ENCODE peak calls at places on chromosomes 1 and 21, in eight cellular contexts. L, G, K, S, V, I, M and X are unnamed samples.

GRCh38 chr21:43334214-43334958 is 92.5 kb downstream of the SIK1 start:
- DNase-seq in L (no peak), G (no peak), K (no peak), S (no peak), V (no peak), I (no peak), M (no peak), X (no peak)

GRCh38 chr1:200035397-200035955 is 8.0 kb downstream of the NR5A2 start:
- DNase-seq in L (no peak), G (no peak), K (no peak), S (no peak), V (no peak), I (no peak), M (no peak), X (no peak)

GRCh38 chr1:234902774-234903173 is 225.9 kb downstream of the TOMM20 start:
- DNase-seq in L (no peak), G (no peak), K (no peak), S (no peak), V (no peak), I (no peak), M (no peak), X (no peak)

GRCh38 chr1:29186252-29186651 is 4.6 kb upstream of the SRSF4 start:
- DNase-seq in L (no peak), G (no peak), K (no peak), S (no peak), V (no peak), I (no peak), M (no peak), X (no peak)

GRCh38 chr21:16194851-16195251 is 465.1 kb downstream of the USP25 start:
- DNase-seq in L (no peak), G (no peak), K (no peak), S (no peak), V (no peak), I (peak; percentile 10), M (no peak), X (no peak)

GRCh38 chr1:40998668-40999067 is 19.2 kb downstream of the CTPS1 start:
- DNase-seq in L (no peak), G (no peak), K (no peak), S (no peak), V (no peak), I (no peak), M (no peak), X (no peak)

GRCh38 chr1:152596986-152597385 is 3.0 kb upstream of the LCE3C start:
- DNase-seq in L (no peak), G (no peak), K (no peak), S (no peak), V (no peak), I (no peak), M (no peak), X (no peak)

GRCh38 chr1:31712041-31712440 is 8.2 kb upstream of the COL16A1 start:
- DNase-seq in L (no peak), G (peak; percentile 19), K (peak; percentile 90), S (no peak), V (no peak), I (no peak), M (no peak), X (no peak)

GRCh38 chr21:41648591-41649031 is 118.2 kb downstream of the RIPK4 start:
- DNase-seq in L (no peak), G (peak; percentile 77), K (no peak), S (no peak), V (no peak), I (peak; percentile 48), M (no peak), X (no peak)

GRCh38 chr1:176720835-176721234 is 257.9 kb downstream of the PAPPA2 start:
- DNase-seq in L (no peak), G (no peak), K (no peak), S (no peak), V (no peak), I (no peak), M (no peak), X (no peak)

GRCh38 chr1:115217150-115218033 is 120.7 kb downstream of the NGF start:
- DNase-seq in L (no peak), G (no peak), K (no peak), S (no peak), V (no peak), I (no peak), M (no peak), X (no peak)

GRCh38 chr1:57770772-57771171 is 346.9 kb upstream of the DAB1 start:
- DNase-seq in L (no peak), G (no peak), K (no peak), S (no peak), V (no peak), I (no peak), M (no peak), X (no peak)

GRCh38 chr21:37257526-37257966 is 9.6 kb downstream of the VPS26C start:
- DNase-seq in L (no peak), G (peak; percentile 10), K (no peak), S (no peak), V (peak; percentile 21), I (no peak), M (no peak), X (no peak)

GRCh38 chr1:31703431-31704260 is at the start of gene COL16A1:
- DNase-seq in L (no peak), G (peak; percentile 88), K (no peak), S (no peak), V (no peak), I (no peak), M (peak; percentile 35), X (no peak)

GRCh38 chr1:22850681-22851080 is 122.0 kb downstream of the LACTBL1 start:
- DNase-seq in L (no peak), G (no peak), K (no peak), S (no peak), V (no peak), I (no peak), M (no peak), X (no peak)

GRCh38 chr21:27047331-27048314 is 80.7 kb upstream of the ADAMTS5 start:
- DNase-seq in L (no peak), G (no peak), K (no peak), S (no peak), V (no peak), I (peak; percentile 55), M (no peak), X (no peak)

GRCh38 chr1:11847667-11848445 is at the start of gene NPPA:
- DNase-seq in L (no peak), G (peak; percentile 31), K (no peak), S (no peak), V (no peak), I (no peak), M (no peak), X (no peak)

GRCh38 chr1:190043655-190044054 is 434.0 kb downstream of the BRINP3 start:
- DNase-seq in L (no peak), G (no peak), K (no peak), S (no peak), V (no peak), I (no peak), M (no peak), X (no peak)

GRCh38 chr21:43942621-43943020 is 69.5 kb upstream of the TRAPPC10 start:
- DNase-seq in L (no peak), G (no peak), K (no peak), S (no peak), V (no peak), I (no peak), M (no peak), X (no peak)

GRCh38 chr1:39453603-39454002 is 37.8 kb upstream of the BMP8A start:
- DNase-seq in L (no peak), G (peak; percentile 74), K (peak; percentile 16), S (no peak), V (no peak), I (peak; percentile 49), M (no peak), X (peak; percentile 54)

GRCh38 chr1:217135569-217135915 is 412.3 kb upstream of the ESRRG start:
- DNase-seq in L (no peak), G (no peak), K (no peak), S (no peak), V (no peak), I (no peak), M (peak; percentile 41), X (no peak)

GRCh38 chr1:3914911-3915310 is 14.8 kb upstream of the C1orf174 start:
- DNase-seq in L (no peak), G (no peak), K (no peak), S (no peak), V (no peak), I (no peak), M (no peak), X (no peak)

GRCh38 chr1:163307479-163308171 is 14.1 kb upstream of the NUF2 start:
- DNase-seq in L (peak; percentile 41), G (peak; percentile 70), K (peak; percentile 74), S (no peak), V (no peak), I (peak; percentile 40), M (no peak), X (peak; percentile 78)

GRCh38 chr1:89759036-89759435 is 61.8 kb upstream of the LRRC8D start:
- DNase-seq in L (no peak), G (no peak), K (no peak), S (no peak), V (no peak), I (no peak), M (no peak), X (no peak)

GRCh38 chr1:155062702-155063411 is 683 bp upstream of the EFNA4 start:
- DNase-seq in L (no peak), G (peak; percentile 53), K (no peak), S (peak; percentile 32), V (peak; percentile 67), I (no peak), M (peak; percentile 85), X (no peak)

GRCh38 chr1:30111431-30111830 is 612.0 kb downstream of the MATN1 start:
- DNase-seq in L (no peak), G (peak; percentile 62), K (peak; percentile 8), S (no peak), V (peak; percentile 2), I (peak; percentile 22), M (peak; percentile 66), X (no peak)